ENCODE peak calls at places on chromosome 16, in seven cellular contexts. T is HL-60; V is cardiac muscle cell; Q is tibial nerve; L is SK-N-SH; K is body of pancreas; A is CD8-positive, alpha-beta memory T cell. H is an unnamed sample.

GRCh38 chr16:71853413-71853812 is 7.6 kb downstream of the ATXN1L start:
- DNase-seq in K (peak; percentile 30), L (no peak), V (no peak), A (no peak), Q (no peak), T (no peak), H (no peak)

GRCh38 chr16:88999457-89000206 is 22.6 kb upstream of the CBFA2T3 start:
- DNase-seq in Q (no peak), T (no peak), V (peak; percentile 12), A (no peak), L (peak; percentile 68), K (no peak), H (no peak)

GRCh38 chr16:70715860-70716357 is 30.1 kb upstream of the MTSS2 start:
- DNase-seq in K (no peak), A (no peak), V (peak; percentile 86), Q (no peak), L (peak; percentile 64), T (no peak), H (peak; percentile 87)

GRCh38 chr16:1917665-1918111 is 527 bp downstream of the HS3ST6 start:
- DNase-seq in K (no peak), V (no peak), T (no peak), A (no peak), L (no peak), Q (no peak), H (no peak)

GRCh38 chr16:7513429-7513828 is 180.8 kb downstream of the RBFOX1 start:
- DNase-seq in A (no peak), V (no peak), K (no peak), L (peak; percentile 32), T (peak; percentile 13), Q (no peak), H (peak; percentile 10)

GRCh38 chr16:10590342-10590741 is 9.9 kb upstream of the EMP2 start:
- DNase-seq in K (no peak), Q (no peak), L (no peak), V (no peak), T (no peak), A (no peak), H (no peak)

GRCh38 chr16:4263504-4264436 is 9.1 kb downstream of the TFAP4 start:
- DNase-seq in A (no peak), V (peak; percentile 96), K (peak; percentile 59), Q (peak; percentile 85), T (no peak), L (peak; percentile 99), H (peak; percentile 25)

GRCh38 chr16:75351183-75351582 is 82.1 kb downstream of the CFDP1 start:
- DNase-seq in A (no peak), L (peak; percentile 27), T (no peak), K (no peak), Q (no peak), V (peak; percentile 79), H (no peak)

GRCh38 chr16:8663192-8664089 is 11.0 kb upstream of the ABAT start:
- DNase-seq in A (no peak), Q (no peak), V (no peak), K (no peak), T (no peak), L (no peak), H (peak; percentile 19)

GRCh38 chr16:48158296-48158695 is 2.5 kb upstream of the ABCC12 start:
- DNase-seq in L (no peak), A (no peak), V (peak; percentile 45), T (peak; percentile 26), Q (no peak), K (no peak), H (no peak)

GRCh38 chr16:10827691-10828341 is 9.2 kb upstream of the TVP23A start:
- DNase-seq in Q (peak; percentile 79), T (no peak), L (no peak), A (no peak), V (peak; percentile 95), K (peak; percentile 82), H (peak; percentile 79)

GRCh38 chr16:9850716-9851115 is 331.5 kb downstream of the GRIN2A start:
- DNase-seq in K (no peak), V (no peak), A (no peak), L (no peak), Q (no peak), T (no peak), H (no peak)

GRCh38 chr16:74226361-74226979 is 70.1 kb upstream of the PSMD7 start:
- DNase-seq in T (no peak), K (no peak), A (no peak), Q (no peak), L (peak; percentile 37), V (peak; percentile 36), H (no peak)

GRCh38 chr16:17501321-17501720 is 30.6 kb upstream of the XYLT1 start:
- DNase-seq in V (no peak), Q (no peak), L (no peak), K (no peak), A (no peak), T (no peak), H (no peak)

GRCh38 chr16:5580320-5580719 is 482.7 kb upstream of the EEF2KMT start:
- DNase-seq in Q (no peak), T (no peak), K (no peak), L (no peak), V (no peak), A (no peak), H (no peak)

GRCh38 chr16:90044111-90044551 is 24.9 kb upstream of the DBNDD1 start:
- DNase-seq in A (no peak), K (peak; percentile 73), T (no peak), L (no peak), V (no peak), Q (no peak), H (peak; percentile 55)

GRCh38 chr16:14357328-14357727 is 272.7 kb downstream of the PARN start:
- DNase-seq in L (no peak), Q (no peak), T (no peak), V (no peak), A (no peak), K (no peak), H (no peak)

GRCh38 chr16:85279402-85279801 is 167.1 kb upstream of the CIBAR2 start:
- DNase-seq in Q (no peak), T (no peak), A (no peak), L (no peak), V (no peak), K (no peak), H (peak; percentile 48)
- H3K27me3 ChIP-seq in Q (no peaks in the 10 kb centered on the region), T (no peaks in the 10 kb centered on the region), A (no peaks in the 10 kb centered on the region), L (no peaks in the 10 kb centered on the region), V (no peaks in the 10 kb centered on the region), K (no peaks in the 10 kb centered on the region), H (no peaks in the 10 kb centered on the region)

GRCh38 chr16:29984764-29985147 is 10.7 kb downstream of the HIRIP3 start:
- DNase-seq in Q (no peak), A (no peak), L (no peak), K (no peak), T (no peak), V (no peak), H (no peak)
- H3K4me3 ChIP-seq in Q (no peak overlapping the region), A (no peak overlapping the region), L (no peak overlapping the region), K (no peak overlapping the region), T (no peak overlapping the region), V (no peak overlapping the region), H (no peak overlapping the region)

GRCh38 chr16:86492267-86492960 is 17.9 kb upstream of the FOXF1 start:
- DNase-seq in V (no peak), K (no peak), T (no peak), A (no peak), Q (no peak), L (no peak), H (no peak)
- H3K27me3 ChIP-seq in V (peaks cover 100% of the 10 kb centered on the region), K (no peaks in the 10 kb centered on the region), T (no peaks in the 10 kb centered on the region), A (peaks cover 9% of the 10 kb centered on the region), Q (no peaks in the 10 kb centered on the region), L (peaks cover 99% of the 10 kb centered on the region), H (peaks cover 10% of the 10 kb centered on the region)

GRCh38 chr16:3242709-3243108 is 7.8 kb upstream of the ZNF200 start:
- DNase-seq in K (no peak), T (peak; percentile 91), Q (no peak), L (no peak), V (no peak), A (no peak), H (no peak)

GRCh38 chr16:3246002-3246401 is 10.4 kb downstream of the MEFV start:
- DNase-seq in T (no peak), K (no peak), A (no peak), L (no peak), Q (no peak), V (no peak), H (no peak)

GRCh38 chr16:3248596-3248995 is 7.8 kb downstream of the MEFV start:
- DNase-seq in Q (no peak), K (no peak), T (no peak), A (no peak), V (no peak), L (no peak), H (no peak)

GRCh38 chr16:3246876-3247275 is 9.6 kb downstream of the MEFV start:
- DNase-seq in K (no peak), T (no peak), A (no peak), Q (no peak), L (no peak), V (no peak), H (no peak)

GRCh38 chr16:3243882-3244281 is 8.9 kb upstream of the ZNF200 start:
- DNase-seq in A (no peak), T (no peak), V (no peak), L (no peak), Q (no peak), K (no peak), H (no peak)
- H3K4me3 ChIP-seq in A (no peak overlapping the region), T (no peak overlapping the region), V (no peak overlapping the region), L (no peak overlapping the region), Q (no peak overlapping the region), K (no peak overlapping the region), H (no peak overlapping the region)

DNA sequence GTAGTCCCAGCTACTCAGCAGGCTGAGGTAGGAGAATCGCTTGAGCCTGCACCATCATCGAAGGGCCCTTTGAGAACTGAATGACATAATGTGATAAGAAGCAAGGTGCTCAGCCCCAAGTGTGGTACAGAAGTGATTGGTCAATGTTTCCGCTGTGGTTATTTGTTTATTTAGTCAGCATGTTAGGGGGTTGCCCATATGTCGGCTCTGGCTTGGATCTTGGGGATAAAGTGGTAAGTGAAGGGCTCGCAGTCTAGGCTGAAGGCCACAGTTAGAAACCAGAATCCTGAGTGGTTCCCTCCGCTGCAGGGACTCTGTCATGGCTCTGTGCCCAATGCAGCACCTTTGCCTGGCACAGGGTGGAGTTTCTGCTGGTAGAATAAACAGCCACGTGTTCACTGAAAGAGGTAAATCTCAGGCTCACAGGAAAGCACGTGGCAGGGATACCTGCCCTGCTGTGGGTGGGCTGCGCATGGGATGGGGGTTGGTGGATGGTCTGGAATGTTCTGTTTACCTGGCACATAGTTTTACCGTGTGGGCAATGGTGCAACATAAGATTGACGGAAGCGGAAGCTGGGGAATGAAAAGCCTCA is 35.4 kb downstream of the SYT17 start:
- DNase-seq in A (no peak), K (peak; percentile 71), L (no peak), T (no peak), V (no peak), Q (no peak), H (peak; percentile 86)
- H3K27me3 ChIP-seq in A (no peaks in the 10 kb centered on the region), K (no peaks in the 10 kb centered on the region), L (no peaks in the 10 kb centered on the region), T (no peaks in the 10 kb centered on the region), V (no peaks in the 10 kb centered on the region), Q (no peaks in the 10 kb centered on the region), H (no peaks in the 10 kb centered on the region)

H was measured in thyroid gland.